ENCODE peak calls at places on chromosome 2, in four cellular contexts. N, Y, P and L are unnamed samples.

GRCh38 chr2:176188218-176188968 is at the start of gene HOXD1:
- DNase-seq in Y (no peak), P (peak; percentile 84), N (peak; percentile 59), L (no peak)

GRCh38 chr2:222998459-222998858 is 53.5 kb upstream of the KCNE4 start:
- DNase-seq in P (no peak), Y (no peak), N (no peak), L (no peak)

GRCh38 chr2:56008661-56009411 is 85.3 kb upstream of the EFEMP1 start:
- DNase-seq in P (peak; percentile 95), N (no peak), Y (peak; percentile 45), L (no peak)

GRCh38 chr2:100588071-100588786 is 25.4 kb downstream of the PDCL3 start:
- DNase-seq in Y (no peak), P (peak; percentile 14), N (no peak), L (peak; percentile 53)

GRCh38 chr2:96393989-96394761 is 58.6 kb downstream of the NCAPH start:
- DNase-seq in Y (no peak), N (peak; percentile 7), P (no peak), L (no peak)

GRCh38 chr2:47479863-47480262 is 76.9 kb downstream of the MSH2 start:
- DNase-seq in P (no peak), Y (no peak), N (no peak), L (no peak)

GRCh38 chr2:1328684-1329083 is 84.6 kb upstream of the TPO start:
- DNase-seq in Y (no peak), N (no peak), P (no peak), L (no peak)

GRCh38 chr2:122737429-122738077 is 982.1 kb downstream of the TSN start:
- DNase-seq in N (no peak), Y (no peak), P (peak; percentile 15), L (no peak)

GRCh38 chr2:50650398-50650810 is 381.5 kb downstream of the NRXN1 start:
- DNase-seq in P (no peak), Y (no peak), N (no peak), L (no peak)

GRCh38 chr2:20188851-20189250 is 36.1 kb downstream of the SDC1 start:
- DNase-seq in P (no peak), N (no peak), Y (peak; percentile 86), L (no peak)

GRCh38 chr2:27407798-27408491 is 1.4 kb downstream of the PPM1G start:
- DNase-seq in Y (peak; percentile 78), P (peak; percentile 79), N (no peak), L (peak; percentile 50)

GRCh38 chr2:144996225-144996795 is 476.4 kb upstream of the ZEB2 start:
- DNase-seq in P (peak; percentile 61), N (no peak), Y (no peak), L (no peak)

GRCh38 chr2:109410021-109410815 is 203.5 kb downstream of the SEPTIN10 start:
- DNase-seq in Y (peak; percentile 45), P (peak; percentile 32), N (no peak), L (no peak)

GRCh38 chr2:221501883-221502269 is 70.2 kb downstream of the EPHA4 start:
- DNase-seq in Y (no peak), P (no peak), N (no peak), L (no peak)

GRCh38 chr2:226023383-226023782 is 623.9 kb downstream of the NYAP2 start:
- DNase-seq in N (no peak), P (no peak), Y (no peak), L (no peak)

GRCh38 chr2:128232965-128233789 is 85.5 kb downstream of the HS6ST1 start:
- DNase-seq in Y (peak; percentile 91), N (peak; percentile 92), P (peak; percentile 86), L (peak; percentile 83)

GRCh38 chr2:147045113-147045512 is 799.7 kb upstream of the ACVR2A start:
- DNase-seq in N (peak; percentile 14), P (peak; percentile 54), Y (peak; percentile 44), L (peak; percentile 60)

GRCh38 chr2:794554-795244 is 117.5 kb upstream of the TMEM18 start:
- DNase-seq in Y (no peak), N (no peak), P (no peak), L (no peak)

GRCh38 chr2:169512525-169512924 is 3.0 kb downstream of the KLHL41 start:
- DNase-seq in Y (no peak), N (no peak), P (peak; percentile 20), L (no peak)

GRCh38 chr2:178796079-178796677 is 11.0 kb downstream of the TTN start:
- DNase-seq in N (no peak), P (peak; percentile 67), Y (no peak), L (peak; percentile 7)

GRCh38 chr2:98157557-98157956 is 70.6 kb downstream of the VWA3B start:
- DNase-seq in N (no peak), Y (peak; percentile 48), P (no peak), L (peak; percentile 25)

GRCh38 chr2:238857929-238858328 is 10.0 kb downstream of the TWIST2 start:
- DNase-seq in P (peak; percentile 59), Y (no peak), N (no peak), L (no peak)

GRCh38 chr2:8754056-8754790 is 72.4 kb downstream of the ID2 start:
- DNase-seq in P (peak; percentile 45), Y (no peak), N (no peak), L (no peak)

GRCh38 chr2:47008381-47009280 is 93.0 kb upstream of the MCFD2 start:
- DNase-seq in Y (peak; percentile 89), N (peak; percentile 76), P (peak; percentile 42), L (no peak)

GRCh38 chr2:56130463-56131070 is 53.2 kb upstream of the CCDC85A start:
- DNase-seq in Y (peak; percentile 49), P (peak; percentile 76), N (no peak), L (peak; percentile 11)

GRCh38 chr2:134449157-134449556 is 195.3 kb downstream of the MGAT5 start:
- DNase-seq in P (no peak), Y (no peak), N (no peak), L (no peak)

GRCh38 chr2:223725494-223725893 is 111.9 kb downstream of the AP1S3 start:
- DNase-seq in N (peak; percentile 85), Y (peak; percentile 62), P (peak; percentile 98), L (peak; percentile 38)

DNA sequence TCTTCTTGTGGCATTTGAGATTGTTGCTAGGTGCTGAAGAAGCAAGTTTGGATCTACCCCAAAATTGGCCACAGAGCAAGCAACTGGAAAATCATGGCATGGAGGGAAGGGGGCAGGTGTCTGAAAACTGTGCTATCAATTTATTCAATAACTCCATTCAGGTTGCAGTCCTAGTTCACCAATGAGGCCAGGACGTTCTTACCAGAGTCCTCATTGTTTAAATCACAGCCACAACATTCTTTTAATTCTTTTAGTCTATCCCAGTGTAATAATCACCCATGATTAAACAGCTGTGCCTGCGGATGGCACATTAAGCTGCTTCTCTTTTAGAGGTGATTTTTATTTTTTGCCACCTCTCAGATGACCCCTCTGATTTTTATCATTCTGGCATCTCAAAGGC is 103.5 kb downstream of the ANKRD44 start:
- DNase-seq in N (no peak), P (peak; percentile 21), Y (no peak), L (no peak)
- H3K4me1 ChIP-seq in N (no peaks in the 10 kb centered on the region), P (peaks cover 19% of the 10 kb centered on the region), Y (no peaks in the 10 kb centered on the region), L (no peaks in the 10 kb centered on the region)

DNA sequence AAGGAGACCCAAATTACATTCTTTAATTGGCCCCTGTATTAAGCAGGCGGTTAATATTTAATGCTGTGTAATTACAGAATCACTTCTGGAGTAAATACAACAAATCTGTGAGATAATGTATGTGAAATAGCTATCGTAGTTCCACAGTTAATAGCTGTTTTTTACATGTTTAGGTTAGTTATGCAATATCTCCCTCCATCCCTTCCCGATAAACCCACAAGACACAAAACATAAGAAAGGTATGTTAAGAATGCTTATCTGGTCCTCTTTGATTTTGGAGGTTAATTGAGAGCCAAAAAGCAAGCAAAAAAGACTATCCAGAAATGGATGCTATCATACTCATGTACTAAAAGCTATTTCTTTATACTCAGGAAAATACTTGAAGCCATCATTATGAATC is 49.1 kb downstream of the ZNF638 start:
- DNase-seq in P (no peak), Y (no peak), N (no peak), L (no peak)
- H3K36me3 ChIP-seq in P (peaks cover 34% of the 10 kb centered on the region), Y (peaks cover 49% of the 10 kb centered on the region), N (peaks cover 46% of the 10 kb centered on the region), L (peaks cover 10% of the 10 kb centered on the region)

GRCh38 chr2:36544638-36545338 is 53.2 kb downstream of the FEZ2 start:
- DNase-seq in N (no peak), Y (no peak), P (peak; percentile 39), L (no peak)

GRCh38 chr2:36541891-36542595 is 55.9 kb downstream of the FEZ2 start:
- DNase-seq in P (peak; percentile 38), N (no peak), Y (peak; percentile 37), L (peak; percentile 11)

GRCh38 chr2:36549063-36549662 is 48.8 kb downstream of the FEZ2 start:
- DNase-seq in Y (peak; percentile 44), N (no peak), P (no peak), L (no peak)

GRCh38 chr2:36547906-36548305 is 50.1 kb downstream of the FEZ2 start:
- DNase-seq in Y (no peak), P (no peak), N (no peak), L (no peak)

DNA sequence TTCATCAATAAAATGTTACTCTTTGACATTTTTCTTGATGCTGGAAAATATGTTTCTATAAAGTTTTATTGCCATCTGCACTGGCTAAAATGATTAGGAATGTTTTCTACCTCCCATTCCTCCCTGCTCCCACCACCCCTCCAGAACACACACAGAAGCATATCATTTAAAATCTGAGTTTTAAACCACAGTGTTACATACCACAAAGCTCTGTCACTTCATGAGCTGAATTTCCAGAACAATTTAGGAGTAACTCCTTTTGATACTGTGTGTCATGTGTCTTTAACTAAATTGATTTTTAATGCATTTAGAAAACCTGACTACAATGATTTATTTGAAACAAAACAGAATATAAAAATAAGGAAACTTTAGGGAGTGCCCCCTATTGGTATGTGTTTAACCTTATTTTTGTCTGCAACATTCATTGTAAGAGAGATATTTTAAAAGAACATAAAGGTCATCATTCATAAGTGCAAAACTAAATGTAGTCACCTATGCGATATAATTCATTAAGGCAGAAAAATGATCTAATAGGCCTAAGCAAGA is 52.0 kb downstream of the FEZ2 start:
- DNase-seq in Y (no peak), P (peak; percentile 47), N (no peak), L (no peak)
- H3K4me1 ChIP-seq in Y (peaks cover 33% of the 10 kb centered on the region), P (peaks cover 38% of the 10 kb centered on the region), N (no peaks in the 10 kb centered on the region), L (no peaks in the 10 kb centered on the region)

DNA sequence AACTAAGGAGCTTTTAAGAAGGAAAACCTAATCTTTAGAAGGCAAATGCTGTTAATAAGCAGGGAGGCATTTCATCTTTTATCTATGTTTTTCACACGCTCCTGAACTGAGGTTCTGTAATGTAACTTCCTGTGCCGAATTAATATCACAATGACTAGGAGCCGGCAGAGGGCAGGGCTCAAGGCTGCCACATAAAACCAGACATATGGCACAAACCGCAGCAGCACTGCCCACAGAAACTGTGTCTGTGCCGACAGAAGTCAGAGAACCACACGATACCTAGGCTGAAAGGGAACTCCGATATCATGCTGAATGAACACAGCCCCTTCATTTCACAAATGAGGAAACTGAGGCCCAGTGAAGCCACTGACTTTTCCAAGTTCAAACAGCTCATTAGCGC is 112.1 kb downstream of the EIPR1 start:
- DNase-seq in P (no peak), N (no peak), Y (no peak), L (no peak)
- H3K36me3 ChIP-seq in P (no peaks in the 10 kb centered on the region), N (no peaks in the 10 kb centered on the region), Y (no peaks in the 10 kb centered on the region), L (no peaks in the 10 kb centered on the region)

DNA sequence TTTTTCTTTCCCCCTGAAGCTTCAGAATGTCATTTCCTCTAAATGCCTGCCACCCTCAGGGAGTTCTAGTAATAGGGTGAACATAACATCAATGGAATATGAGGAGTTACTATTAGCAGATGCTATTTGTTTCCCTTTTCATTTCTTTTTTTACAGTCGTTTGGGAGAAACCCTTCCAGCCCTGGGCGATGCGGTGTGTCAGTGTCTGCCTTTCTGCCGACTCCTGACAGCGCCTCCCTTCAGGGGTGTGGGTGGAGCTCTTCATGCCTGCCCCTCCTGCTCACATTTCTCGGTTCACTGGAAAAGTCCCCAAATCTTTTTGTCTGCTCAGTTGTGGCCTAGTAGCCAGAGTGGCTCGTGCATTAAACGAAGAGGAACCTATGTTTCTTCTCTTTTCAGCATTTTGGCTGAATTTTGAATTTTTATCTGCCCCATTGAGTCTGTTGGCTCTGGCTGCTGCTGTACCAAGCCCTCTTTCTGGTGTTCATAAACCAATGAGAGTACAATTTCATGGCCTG is 72.3 kb downstream of the FMNL2 start:
- DNase-seq in P (peak; percentile 86), Y (peak; percentile 43), N (no peak), L (no peak)
- H3K4me1 ChIP-seq in P (peaks cover 46% of the 10 kb centered on the region), Y (peaks cover 17% of the 10 kb centered on the region), N (peaks cover 47% of the 10 kb centered on the region), L (no peaks in the 10 kb centered on the region)